ENCODE peak calls at places on chromosomes 1 and 21, in eight cellular contexts. One of them, this sample, is unnamed.

GRCh38 chr1:218408942-218409341 is 63.8 kb downstream of the TGFB2 start:
- DNase-seq in K562: no peak
- DNase-seq in iris pigment epithelial cell: no peak
- DNase-seq in body of pancreas: no peak
- DNase-seq in astrocyte of the spinal cord: no peak
- DNase-seq in stimulated activated CD8-positive, alpha-beta memory T cell treated with anti-CD3 and anti-CD28 coated beads, Interleukin-15, amount 100 ng/mL, for 1 hour: no peak
- DNase-seq in amniotic stem cell: no peak
- DNase-seq in neural crest cell: no peak
- DNase-seq in this sample: no peak

GRCh38 chr1:86507935-86508582 is 38.8 kb upstream of the CLCA4 start:
- DNase-seq in K562: peak; percentile 15
- DNase-seq in iris pigment epithelial cell: peak; percentile 38
- DNase-seq in body of pancreas: no peak
- DNase-seq in astrocyte of the spinal cord: peak; percentile 43
- DNase-seq in stimulated activated CD8-positive, alpha-beta memory T cell treated with anti-CD3 and anti-CD28 coated beads, Interleukin-15, amount 100 ng/mL, for 1 hour: no peak
- DNase-seq in amniotic stem cell: no peak
- DNase-seq in neural crest cell: no peak
- DNase-seq in this sample: peak; percentile 46

GRCh38 chr1:15858069-15858670 is 10.7 kb downstream of the SPEN start:
- DNase-seq in K562: no peak
- DNase-seq in iris pigment epithelial cell: no peak
- DNase-seq in body of pancreas: no peak
- DNase-seq in astrocyte of the spinal cord: no peak
- DNase-seq in stimulated activated CD8-positive, alpha-beta memory T cell treated with anti-CD3 and anti-CD28 coated beads, Interleukin-15, amount 100 ng/mL, for 1 hour: no peak
- DNase-seq in amniotic stem cell: no peak
- DNase-seq in neural crest cell: no peak
- DNase-seq in this sample: no peak

GRCh38 chr1:107486365-107486764 is 345.5 kb downstream of the NTNG1 start:
- DNase-seq in K562: no peak
- DNase-seq in iris pigment epithelial cell: no peak
- DNase-seq in body of pancreas: no peak
- DNase-seq in astrocyte of the spinal cord: no peak
- DNase-seq in stimulated activated CD8-positive, alpha-beta memory T cell treated with anti-CD3 and anti-CD28 coated beads, Interleukin-15, amount 100 ng/mL, for 1 hour: no peak
- DNase-seq in amniotic stem cell: no peak
- DNase-seq in neural crest cell: no peak
- DNase-seq in this sample: peak; percentile 75

GRCh38 chr1:147496571-147496970 is 44.7 kb upstream of the BCL9 start:
- DNase-seq in K562: peak; percentile 28
- DNase-seq in iris pigment epithelial cell: peak; percentile 42
- DNase-seq in body of pancreas: peak; percentile 56
- DNase-seq in astrocyte of the spinal cord: peak; percentile 47
- DNase-seq in stimulated activated CD8-positive, alpha-beta memory T cell treated with anti-CD3 and anti-CD28 coated beads, Interleukin-15, amount 100 ng/mL, for 1 hour: no peak
- DNase-seq in amniotic stem cell: no peak
- DNase-seq in neural crest cell: no peak
- DNase-seq in this sample: peak; percentile 67

GRCh38 chr1:203093754-203094410 is 8.1 kb upstream of the MYOG start:
- DNase-seq in K562: no peak
- DNase-seq in iris pigment epithelial cell: no peak
- DNase-seq in body of pancreas: no peak
- DNase-seq in astrocyte of the spinal cord: no peak
- DNase-seq in stimulated activated CD8-positive, alpha-beta memory T cell treated with anti-CD3 and anti-CD28 coated beads, Interleukin-15, amount 100 ng/mL, for 1 hour: no peak
- DNase-seq in amniotic stem cell: no peak
- DNase-seq in neural crest cell: no peak
- DNase-seq in this sample: no peak

GRCh38 chr1:166924829-166925541 is 48.9 kb upstream of the TADA1 start:
- DNase-seq in K562: no peak
- DNase-seq in iris pigment epithelial cell: no peak
- DNase-seq in body of pancreas: no peak
- DNase-seq in astrocyte of the spinal cord: peak; percentile 22
- DNase-seq in stimulated activated CD8-positive, alpha-beta memory T cell treated with anti-CD3 and anti-CD28 coated beads, Interleukin-15, amount 100 ng/mL, for 1 hour: no peak
- DNase-seq in amniotic stem cell: no peak
- DNase-seq in neural crest cell: no peak
- DNase-seq in this sample: no peak

GRCh38 chr1:3978196-3978927 is 78.3 kb upstream of the C1orf174 start:
- DNase-seq in K562: no peak
- DNase-seq in iris pigment epithelial cell: no peak
- DNase-seq in body of pancreas: no peak
- DNase-seq in astrocyte of the spinal cord: no peak
- DNase-seq in stimulated activated CD8-positive, alpha-beta memory T cell treated with anti-CD3 and anti-CD28 coated beads, Interleukin-15, amount 100 ng/mL, for 1 hour: no peak
- DNase-seq in amniotic stem cell: no peak
- DNase-seq in neural crest cell: no peak
- DNase-seq in this sample: no peak

GRCh38 chr1:147509786-147510360 is 31.4 kb upstream of the BCL9 start:
- DNase-seq in K562: no peak
- DNase-seq in iris pigment epithelial cell: no peak
- DNase-seq in body of pancreas: no peak
- DNase-seq in astrocyte of the spinal cord: no peak
- DNase-seq in stimulated activated CD8-positive, alpha-beta memory T cell treated with anti-CD3 and anti-CD28 coated beads, Interleukin-15, amount 100 ng/mL, for 1 hour: no peak
- DNase-seq in amniotic stem cell: no peak
- DNase-seq in neural crest cell: no peak
- DNase-seq in this sample: no peak

GRCh38 chr1:18890704-18891103 is 11.7 kb downstream of the ALDH4A1 start:
- DNase-seq in K562: no peak
- DNase-seq in iris pigment epithelial cell: peak; percentile 14
- DNase-seq in body of pancreas: peak; percentile 52
- DNase-seq in astrocyte of the spinal cord: peak; percentile 57
- DNase-seq in stimulated activated CD8-positive, alpha-beta memory T cell treated with anti-CD3 and anti-CD28 coated beads, Interleukin-15, amount 100 ng/mL, for 1 hour: no peak
- DNase-seq in amniotic stem cell: no peak
- DNase-seq in neural crest cell: no peak
- DNase-seq in this sample: no peak

GRCh38 chr21:17725339-17725738 is 93.8 kb downstream of the C21orf91 start:
- DNase-seq in K562: no peak
- DNase-seq in iris pigment epithelial cell: no peak
- DNase-seq in body of pancreas: no peak
- DNase-seq in astrocyte of the spinal cord: no peak
- DNase-seq in stimulated activated CD8-positive, alpha-beta memory T cell treated with anti-CD3 and anti-CD28 coated beads, Interleukin-15, amount 100 ng/mL, for 1 hour: no peak
- DNase-seq in amniotic stem cell: no peak
- DNase-seq in neural crest cell: no peak
- DNase-seq in this sample: peak; percentile 90

GRCh38 chr21:37435120-37435519 is 68.5 kb downstream of the DYRK1A start:
- DNase-seq in K562: peak; percentile 43
- DNase-seq in iris pigment epithelial cell: peak; percentile 92
- DNase-seq in body of pancreas: peak; percentile 37
- DNase-seq in astrocyte of the spinal cord: peak; percentile 96
- DNase-seq in stimulated activated CD8-positive, alpha-beta memory T cell treated with anti-CD3 and anti-CD28 coated beads, Interleukin-15, amount 100 ng/mL, for 1 hour: no peak
- DNase-seq in amniotic stem cell: peak; percentile 40
- DNase-seq in neural crest cell: peak; percentile 38
- DNase-seq in this sample: peak; percentile 96

GRCh38 chr1:227919916-227920315 is 27.8 kb downstream of the WNT9A start:
- DNase-seq in K562: peak; percentile 72
- DNase-seq in iris pigment epithelial cell: no peak
- DNase-seq in body of pancreas: no peak
- DNase-seq in astrocyte of the spinal cord: no peak
- DNase-seq in stimulated activated CD8-positive, alpha-beta memory T cell treated with anti-CD3 and anti-CD28 coated beads, Interleukin-15, amount 100 ng/mL, for 1 hour: no peak
- DNase-seq in amniotic stem cell: no peak
- DNase-seq in neural crest cell: no peak
- DNase-seq in this sample: no peak

GRCh38 chr1:111476761-111477309 is 3.1 kb downstream of the C1orf162 start:
- DNase-seq in K562: no peak
- DNase-seq in iris pigment epithelial cell: no peak
- DNase-seq in body of pancreas: no peak
- DNase-seq in astrocyte of the spinal cord: no peak
- DNase-seq in stimulated activated CD8-positive, alpha-beta memory T cell treated with anti-CD3 and anti-CD28 coated beads, Interleukin-15, amount 100 ng/mL, for 1 hour: peak; percentile 11
- DNase-seq in amniotic stem cell: no peak
- DNase-seq in neural crest cell: no peak
- DNase-seq in this sample: no peak

GRCh38 chr1:244735854-244736561 is 83.1 kb downstream of the DESI2 start:
- DNase-seq in K562: no peak
- DNase-seq in iris pigment epithelial cell: peak; percentile 48
- DNase-seq in body of pancreas: no peak
- DNase-seq in astrocyte of the spinal cord: no peak
- DNase-seq in stimulated activated CD8-positive, alpha-beta memory T cell treated with anti-CD3 and anti-CD28 coated beads, Interleukin-15, amount 100 ng/mL, for 1 hour: no peak
- DNase-seq in amniotic stem cell: no peak
- DNase-seq in neural crest cell: no peak
- DNase-seq in this sample: no peak

GRCh38 chr1:238549135-238549534 is 658.4 kb upstream of the ZP4 start:
- DNase-seq in K562: no peak
- DNase-seq in iris pigment epithelial cell: no peak
- DNase-seq in body of pancreas: no peak
- DNase-seq in astrocyte of the spinal cord: no peak
- DNase-seq in stimulated activated CD8-positive, alpha-beta memory T cell treated with anti-CD3 and anti-CD28 coated beads, Interleukin-15, amount 100 ng/mL, for 1 hour: no peak
- DNase-seq in amniotic stem cell: no peak
- DNase-seq in neural crest cell: no peak
- DNase-seq in this sample: no peak

GRCh38 chr1:167360120-167360519 is 139.4 kb downstream of the POU2F1 start:
- DNase-seq in K562: no peak
- DNase-seq in iris pigment epithelial cell: peak; percentile 54
- DNase-seq in body of pancreas: no peak
- DNase-seq in astrocyte of the spinal cord: peak; percentile 2
- DNase-seq in stimulated activated CD8-positive, alpha-beta memory T cell treated with anti-CD3 and anti-CD28 coated beads, Interleukin-15, amount 100 ng/mL, for 1 hour: no peak
- DNase-seq in amniotic stem cell: no peak
- DNase-seq in neural crest cell: no peak
- DNase-seq in this sample: no peak

GRCh38 chr1:89200668-89201488 is 2.1 kb upstream of the GBP4 start:
- DNase-seq in K562: no peak
- DNase-seq in iris pigment epithelial cell: peak; percentile 4
- DNase-seq in body of pancreas: no peak
- DNase-seq in astrocyte of the spinal cord: no peak
- DNase-seq in stimulated activated CD8-positive, alpha-beta memory T cell treated with anti-CD3 and anti-CD28 coated beads, Interleukin-15, amount 100 ng/mL, for 1 hour: no peak
- DNase-seq in amniotic stem cell: no peak
- DNase-seq in neural crest cell: no peak
- DNase-seq in this sample: no peak

GRCh38 chr1:160125761-160126160 is 10.2 kb downstream of the ATP1A2 start:
- DNase-seq in K562: no peak
- DNase-seq in iris pigment epithelial cell: peak; percentile 17
- DNase-seq in body of pancreas: no peak
- DNase-seq in astrocyte of the spinal cord: peak; percentile 35
- DNase-seq in stimulated activated CD8-positive, alpha-beta memory T cell treated with anti-CD3 and anti-CD28 coated beads, Interleukin-15, amount 100 ng/mL, for 1 hour: no peak
- DNase-seq in amniotic stem cell: no peak
- DNase-seq in neural crest cell: no peak
- DNase-seq in this sample: no peak

GRCh38 chr1:1141911-1142250 is 26.0 kb upstream of the C1orf159 start:
- DNase-seq in K562: no peak
- DNase-seq in iris pigment epithelial cell: no peak
- DNase-seq in body of pancreas: no peak
- DNase-seq in astrocyte of the spinal cord: no peak
- DNase-seq in stimulated activated CD8-positive, alpha-beta memory T cell treated with anti-CD3 and anti-CD28 coated beads, Interleukin-15, amount 100 ng/mL, for 1 hour: no peak
- DNase-seq in amniotic stem cell: no peak
- DNase-seq in neural crest cell: no peak
- DNase-seq in this sample: no peak

GRCh38 chr1:230230273-230230672 is 163.2 kb downstream of the GALNT2 start:
- DNase-seq in K562: no peak
- DNase-seq in iris pigment epithelial cell: no peak
- DNase-seq in body of pancreas: no peak
- DNase-seq in astrocyte of the spinal cord: no peak
- DNase-seq in stimulated activated CD8-positive, alpha-beta memory T cell treated with anti-CD3 and anti-CD28 coated beads, Interleukin-15, amount 100 ng/mL, for 1 hour: no peak
- DNase-seq in amniotic stem cell: no peak
- DNase-seq in neural crest cell: no peak
- DNase-seq in this sample: no peak

GRCh38 chr1:176466514-176466913 is 3.5 kb downstream of the PAPPA2 start:
- DNase-seq in K562: peak; percentile 40
- DNase-seq in iris pigment epithelial cell: no peak
- DNase-seq in body of pancreas: no peak
- DNase-seq in astrocyte of the spinal cord: no peak
- DNase-seq in stimulated activated CD8-positive, alpha-beta memory T cell treated with anti-CD3 and anti-CD28 coated beads, Interleukin-15, amount 100 ng/mL, for 1 hour: no peak
- DNase-seq in amniotic stem cell: no peak
- DNase-seq in neural crest cell: no peak
- DNase-seq in this sample: peak; percentile 4

GRCh38 chr1:185144233-185144632 is 12.5 kb downstream of the TRMT1L start:
- DNase-seq in K562: no peak
- DNase-seq in iris pigment epithelial cell: peak; percentile 51
- DNase-seq in body of pancreas: no peak
- DNase-seq in astrocyte of the spinal cord: peak; percentile 27
- DNase-seq in stimulated activated CD8-positive, alpha-beta memory T cell treated with anti-CD3 and anti-CD28 coated beads, Interleukin-15, amount 100 ng/mL, for 1 hour: no peak
- DNase-seq in amniotic stem cell: no peak
- DNase-seq in neural crest cell: no peak
- DNase-seq in this sample: peak; percentile 22

This sample was measured in NCI-H69.